ENCODE peak calls at places on chromosomes 5 and 9, in six cellular contexts. U is fibroblast of the aortic adventitia, Z is colonic mucosa, M is transverse colon, H is astrocyte of the cerebellum, C is brain microvascular endothelial cell. E is an unnamed sample.

GRCh38 chr9:137030528-137030927 is 1.4 kb downstream of the FUT7 start:
- DNase-seq in U (no peak), Z (peak; percentile 31), M (no peak), H (no peak), C (no peak), E (no peak)

GRCh38 chr9:133629221-133630110 is 6.7 kb upstream of the DBH start:
- DNase-seq in U (no peak), Z (no peak), M (no peak), H (no peak), C (no peak), E (no peak)

GRCh38 chr5:173611706-173612105 is 4.7 kb downstream of the BOD1 start:
- DNase-seq in U (no peak), Z (no peak), M (no peak), H (no peak), C (no peak), E (no peak)

GRCh38 chr9:89695441-89695891 is 90.7 kb downstream of the GADD45G start:
- DNase-seq in U (no peak), Z (no peak), M (no peak), H (no peak), C (no peak), E (no peak)

GRCh38 chr9:33748633-33749304 is 46.6 kb upstream of the PRSS3 start:
- DNase-seq in U (no peak), Z (no peak), M (no peak), H (no peak), C (no peak), E (no peak)

GRCh38 chr5:40679998-40680681 is 425 bp downstream of the PTGER4 start:
- DNase-seq in U (no peak), Z (peak; percentile 53), M (peak; percentile 36), H (no peak), C (no peak), E (no peak)

GRCh38 chr5:148290271-148291195 is 21.7 kb upstream of the SPINK7 start:
- DNase-seq in U (peak; percentile 29), Z (no peak), M (no peak), H (no peak), C (peak; percentile 5), E (no peak)

GRCh38 chr5:80569961-80570786 is at the start of gene ANKRD34B:
- DNase-seq in U (no peak), Z (no peak), M (no peak), H (no peak), C (no peak), E (no peak)

GRCh38 chr5:179261301-179262125 is 83.7 kb downstream of the ADAMTS2 start:
- DNase-seq in U (no peak), Z (no peak), M (no peak), H (no peak), C (no peak), E (no peak)

GRCh38 chr5:178310130-178310865 is 77.7 kb upstream of the PHYKPL start:
- DNase-seq in U (no peak), Z (no peak), M (no peak), H (no peak), C (no peak), E (no peak)

GRCh38 chr5:132746592-132747063 is 598 bp upstream of the CCNI2 start:
- DNase-seq in U (no peak), Z (peak; percentile 80), M (peak; percentile 66), H (no peak), C (peak; percentile 10), E (no peak)

GRCh38 chr9:125190371-125190801 is 783 bp upstream of the PPP6C start:
- DNase-seq in U (peak; percentile 26), Z (no peak), M (no peak), H (no peak), C (no peak), E (no peak)

GRCh38 chr9:10946676-10947410 is 334.0 kb upstream of the PTPRD start:
- DNase-seq in U (no peak), Z (no peak), M (no peak), H (no peak), C (no peak), E (no peak)

GRCh38 chr5:83964235-83964634 is 243.6 kb upstream of the HAPLN1 start:
- DNase-seq in U (no peak), Z (no peak), M (no peak), H (no peak), C (no peak), E (no peak)

GRCh38 chr9:976258-976804 is at the start of gene DMRT3:
- DNase-seq in U (no peak), Z (no peak), M (no peak), H (no peak), C (no peak), E (no peak)

GRCh38 chr9:114050226-114050568 is 27.9 kb downstream of the AMBP start:
- DNase-seq in U (no peak), Z (no peak), M (no peak), H (no peak), C (no peak), E (no peak)

GRCh38 chr5:177077335-177077734 is 9.4 kb upstream of the FGFR4 start:
- DNase-seq in U (no peak), Z (no peak), M (no peak), H (no peak), C (no peak), E (no peak)

GRCh38 chr9:91178281-91179236 is 183.2 kb downstream of the AUH start:
- DNase-seq in U (no peak), Z (no peak), M (peak; percentile 54), H (no peak), C (no peak), E (no peak)

GRCh38 chr5:38469707-38470267 is 86.7 kb downstream of the LIFR start:
- DNase-seq in U (no peak), Z (no peak), M (no peak), H (no peak), C (no peak), E (no peak)

GRCh38 chr9:20582150-20582549 is 40.1 kb downstream of the MLLT3 start:
- DNase-seq in U (no peak), Z (no peak), M (no peak), H (no peak), C (no peak), E (no peak)
- H3K4me3 ChIP-seq in U (no peak overlapping the region), Z (no peak overlapping the region), M (no peak overlapping the region), H (no peak overlapping the region), C (no peak overlapping the region), E (no peak overlapping the region)

DNA sequence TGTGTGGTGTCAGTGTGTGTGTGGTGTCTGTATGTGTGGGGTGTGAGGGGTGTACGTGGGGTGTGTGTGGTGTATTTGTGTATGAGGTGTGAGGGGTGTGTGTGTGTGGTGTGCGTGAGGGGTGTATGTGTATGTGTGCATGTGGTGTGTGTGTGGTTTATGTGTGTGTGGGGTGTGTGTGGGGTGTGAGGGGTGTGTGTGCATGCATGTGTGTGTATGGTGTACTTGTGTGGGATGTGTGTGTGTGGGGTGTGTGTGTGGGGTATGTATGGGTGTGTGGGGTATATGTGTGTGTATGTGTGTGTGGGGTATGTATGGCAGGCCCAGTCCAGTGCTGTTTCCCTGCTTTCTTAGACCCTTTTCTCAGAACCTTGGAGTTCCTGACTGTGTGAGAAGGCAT is 83.3 kb downstream of the PTTG1 start:
- DNase-seq in U (no peak), Z (no peak), M (no peak), H (no peak), C (no peak), E (no peak)
- TF ChIP-seq CTCF in U (no peak), Z (no peak), M (no peak), H (no peak), C (no peak), E (no peak)

GRCh38 chr9:121196389-121196788 is 5.3 kb downstream of the RAB14 start:
- DNase-seq in U (no peak), Z (no peak), M (no peak), H (no peak), C (no peak), E (no peak)

GRCh38 chr9:121199921-121200320 is 1.7 kb downstream of the RAB14 start:
- DNase-seq in U (no peak), Z (no peak), M (no peak), H (no peak), C (no peak), E (no peak)

GRCh38 chr9:121197135-121197534 is 4.5 kb downstream of the RAB14 start:
- DNase-seq in U (no peak), Z (no peak), M (no peak), H (no peak), C (no peak), E (no peak)

GRCh38 chr9:121200346-121200745 is 1.3 kb downstream of the RAB14 start:
- DNase-seq in U (no peak), Z (no peak), M (peak; percentile 17), H (no peak), C (no peak), E (no peak)

DNA sequence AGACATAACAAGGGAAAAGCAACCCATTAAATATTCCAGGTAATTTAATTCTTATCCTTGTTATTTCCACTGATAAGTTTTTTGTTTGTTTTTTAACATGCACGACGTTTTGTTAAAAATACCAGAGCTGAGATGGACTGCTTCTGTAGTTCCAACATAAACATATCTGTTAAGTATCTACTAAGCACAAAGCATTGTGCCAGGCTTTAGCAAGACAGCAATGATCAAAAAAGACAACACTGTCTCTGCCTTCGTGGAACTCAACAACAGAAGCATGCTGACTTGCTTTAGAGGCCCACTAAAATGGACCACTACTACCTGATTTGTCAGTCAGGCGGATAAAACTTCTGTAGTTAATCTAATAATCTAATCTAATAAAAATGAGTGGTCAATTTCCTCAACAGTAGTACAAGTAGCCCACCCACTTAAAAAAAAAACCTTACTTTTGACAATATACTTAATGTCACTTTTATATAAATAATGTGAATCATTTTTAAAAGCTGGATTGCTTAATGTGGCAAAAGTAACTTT is 3.1 kb downstream of the RAB14 start:
- DNase-seq in U (no peak), Z (no peak), M (no peak), H (no peak), C (no peak), E (no peak)
- H3K4me3 ChIP-seq in U (peak overlapping the region; percentile 4), Z (no peak overlapping the region), M (no peak overlapping the region), H (no peak overlapping the region), C (no peak overlapping the region), E (no peak overlapping the region)

GRCh38 chr5:143645356-143645755 is 166.6 kb upstream of the HMHB1 start:
- DNase-seq in U (no peak), Z (no peak), M (no peak), H (no peak), C (no peak), E (no peak)

GRCh38 chr5:143646961-143647360 is 165.0 kb upstream of the HMHB1 start:
- DNase-seq in U (no peak), Z (no peak), M (no peak), H (no peak), C (no peak), E (no peak)

GRCh38 chr5:143649869-143650268 is 162.1 kb upstream of the HMHB1 start:
- DNase-seq in U (peak; percentile 38), Z (no peak), M (no peak), H (no peak), C (no peak), E (no peak)

GRCh38 chr5:143650296-143650695 is 161.7 kb upstream of the HMHB1 start:
- DNase-seq in U (peak; percentile 53), Z (no peak), M (no peak), H (no peak), C (no peak), E (no peak)

GRCh38 chr5:143648696-143649095 is 163.3 kb upstream of the HMHB1 start:
- DNase-seq in U (no peak), Z (no peak), M (no peak), H (no peak), C (no peak), E (no peak)
- TF ChIP-seq CTCF in U (no peak), Z (no peak), M (peak; percentile 13), H (no peak), C (peak; percentile 37), E (no peak)